ENCODE peak calls at places on chromosome X, in nine cellular contexts. T is K562, M is HCT116, O is upper lobe of left lung, P is spleen, C is ovary, Z is esophagus squamous epithelium, X is adrenal gland, D is stomach. B is an unnamed sample.

GRCh38 chrX:15143050-15143824 is 126.6 kb downstream of the ASB9 start:
- DNase-seq in P (peak), Z (no peak), T (peak), C (peak), O (no peak), X (peak), D (peak), M (peak), B (peak)

GRCh38 chrX:103453655-103454054 is 65.6 kb downstream of the RAB40A start:
- DNase-seq in P (no peak), O (no peak), C (no peak), X (no peak), T (no peak), D (no peak), M (no peak), Z (no peak), B (no peak)

GRCh38 chrX:114959729-114960128 is 57.7 kb downstream of the IL13RA2 start:
- DNase-seq in D (no peak), X (no peak), P (no peak), T (no peak), O (no peak), Z (no peak), C (no peak), M (no peak), B (no peak)

GRCh38 chrX:120269379-120270035 is 18.9 kb downstream of the ZBTB33 start:
- DNase-seq in C (no peak), O (no peak), X (no peak), D (no peak), T (no peak), Z (no peak), M (no peak), P (no peak), B (no peak)

GRCh38 chrX:108224727-108225455 is 133.3 kb downstream of the ATG4A start:
- DNase-seq in Z (no peak), T (peak), M (peak), X (no peak), O (no peak), C (no peak), D (no peak), P (no peak), B (no peak)

GRCh38 chrX:139204576-139204902 is 326.0 kb upstream of the F9 start:
- DNase-seq in O (no peak), T (no peak), P (no peak), Z (no peak), X (no peak), D (no peak), C (no peak), M (no peak), B (no peak)

GRCh38 chrX:17535229-17535628 is 160.2 kb downstream of the NHS start:
- DNase-seq in D (peak), M (peak), P (no peak), X (no peak), C (no peak), T (peak), O (no peak), Z (no peak), B (no peak)

GRCh38 chrX:30309139-30309571 is at the start of gene NR0B1:
- DNase-seq in X (peak), O (peak), D (no peak), M (no peak), Z (no peak), P (peak), T (no peak), C (peak), B (peak)

GRCh38 chrX:68432648-68433047 is 647 bp downstream of the OPHN1 start:
- DNase-seq in X (no peak), O (no peak), P (no peak), D (no peak), M (no peak), C (no peak), Z (no peak), T (peak), B (no peak)

GRCh38 chrX:68431836-68432235 is 1.5 kb downstream of the OPHN1 start:
- DNase-seq in C (no peak), X (no peak), Z (no peak), D (no peak), P (no peak), T (no peak), O (no peak), M (no peak), B (no peak)

GRCh38 chrX:68429216-68429615 is 4.1 kb downstream of the OPHN1 start:
- DNase-seq in P (no peak), X (no peak), M (no peak), C (no peak), Z (no peak), T (no peak), O (no peak), D (no peak), B (no peak)

GRCh38 chrX:68433981-68434299 is 645 bp upstream of the OPHN1 start:
- DNase-seq in T (no peak), D (no peak), O (no peak), C (no peak), P (no peak), X (no peak), M (no peak), Z (no peak), B (no peak)

GRCh38 chrX:68433155-68433980 is at the start of gene OPHN1:
- DNase-seq in C (peak), P (peak), T (peak), X (peak), M (peak), Z (no peak), D (peak), O (peak), B (peak)
- TF ChIP-seq POLR2A in C (no peak), P (no peak), T (peak), X (peak), M (no peak), Z (peak), D (no peak), O (peak), B (peak)

GRCh38 chrX:153932220-153932915 is 2.5 kb downstream of the NAA10 start:
- DNase-seq in Z (no peak), P (peak), C (no peak), D (no peak), T (no peak), X (no peak), O (no peak), M (no peak), B (no peak)

GRCh38 chrX:153935326-153935851 is 552 bp upstream of the NAA10 start:
- DNase-seq in D (no peak), T (no peak), Z (no peak), P (no peak), O (no peak), M (no peak), X (no peak), C (no peak), B (no peak)

GRCh38 chrX:153937056-153937455 is 2.2 kb upstream of the NAA10 start:
- DNase-seq in M (no peak), X (no peak), Z (no peak), T (no peak), O (no peak), C (no peak), D (no peak), P (no peak), B (no peak)

GRCh38 chrX:153933751-153934472 is 925 bp downstream of the NAA10 start:
- DNase-seq in C (no peak), O (no peak), M (no peak), P (no peak), T (no peak), D (no peak), X (no peak), Z (no peak), B (no peak)

DNA sequence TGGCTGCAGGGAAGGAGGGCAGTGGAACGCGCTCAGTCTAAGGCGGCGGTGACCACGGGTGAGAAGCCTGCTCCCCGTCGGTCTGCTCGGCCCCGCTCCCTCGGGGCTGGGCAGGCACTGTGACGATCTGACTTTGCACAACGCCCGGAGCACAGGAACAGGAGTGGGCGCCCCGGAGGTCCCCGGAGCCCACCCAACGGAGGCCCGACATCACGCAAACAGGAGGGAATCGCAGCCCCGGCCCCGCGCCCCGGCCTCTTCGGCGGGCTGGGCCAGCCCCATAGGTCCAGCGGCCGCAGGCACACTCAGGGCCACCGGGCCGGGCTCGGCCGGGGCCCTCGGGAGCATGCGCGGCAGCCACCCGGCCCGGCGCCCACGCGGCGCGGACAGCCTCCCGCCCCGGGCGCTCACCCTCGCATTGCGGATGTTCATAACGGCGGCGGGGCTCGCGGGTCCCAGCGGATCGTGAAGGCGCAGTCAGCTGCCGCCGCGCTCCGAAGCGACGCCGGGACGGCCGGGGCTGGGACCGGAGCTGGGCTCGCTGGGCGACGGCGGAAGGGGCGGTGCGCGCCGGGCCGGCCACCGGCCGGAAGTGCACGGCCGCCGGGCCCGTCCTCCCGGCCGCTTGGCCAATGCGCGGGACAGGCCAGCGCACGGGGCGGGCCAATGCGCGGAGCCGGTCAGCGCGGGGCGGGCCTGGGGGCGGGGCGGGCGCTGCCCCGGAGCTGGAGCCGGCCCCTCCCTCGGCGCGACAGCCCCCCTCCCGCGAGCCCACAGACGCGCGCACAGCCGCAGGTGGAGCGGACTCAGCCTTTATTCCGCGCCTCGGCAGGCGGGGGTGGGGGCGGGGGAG is at the start of gene NAA10:
- DNase-seq in M (no peak), P (peak), D (peak), O (peak), C (peak), X (peak), Z (no peak), T (peak), B (peak)
- TF ChIP-seq POLR2A in M (no peak), P (peak), D (no peak), O (peak), C (no peak), X (peak), Z (peak), T (no peak), B (peak)

GRCh38 chrX:64205441-64205734 is at the start of gene AMER1:
- DNase-seq in M (no peak), T (no peak), C (no peak), O (no peak), X (no peak), Z (no peak), P (no peak), D (no peak), B (no peak)
- TF ChIP-seq POLR2A in M (no peak), T (no peak), C (no peak), O (no peak), X (no peak), Z (no peak), P (no peak), D (no peak), B (no peak)

GRCh38 chrX:111010151-111010550 is 85.8 kb upstream of the PAK3 start:
- DNase-seq in D (no peak), M (no peak), T (no peak), C (no peak), X (no peak), O (no peak), P (no peak), Z (no peak), B (no peak)
- TF ChIP-seq POLR2A in D (no peak), M (no peak), T (no peak), C (no peak), X (no peak), O (no peak), P (no peak), Z (no peak), B (no peak)

DNA sequence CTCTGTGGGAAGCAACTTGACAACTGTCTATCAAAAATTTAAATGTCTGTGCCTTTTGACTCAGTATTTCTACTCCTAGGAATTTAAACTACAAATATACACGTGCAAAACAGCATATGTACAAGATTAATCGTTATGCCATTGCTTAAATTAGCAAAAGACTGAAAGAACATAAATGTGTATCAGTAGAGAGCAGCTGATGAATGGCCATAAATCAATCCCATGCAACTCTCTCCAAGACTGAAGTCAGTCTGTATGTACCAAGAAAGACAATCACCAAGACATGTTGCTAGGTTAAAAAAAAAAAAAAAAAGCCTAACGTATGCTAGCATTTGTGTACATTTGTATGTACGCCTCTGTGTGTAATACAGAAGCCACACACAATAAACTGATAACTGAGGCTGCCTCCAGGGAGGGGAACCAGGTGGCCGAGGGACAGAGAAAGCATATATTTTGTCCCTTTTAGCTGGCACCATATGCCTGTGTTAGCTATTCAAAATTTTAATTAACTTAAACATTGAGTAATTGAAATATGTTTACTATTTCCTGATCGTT is 130.7 kb downstream of the SH3KBP1 start:
- DNase-seq in Z (no peak), T (no peak), O (no peak), C (no peak), D (no peak), M (no peak), P (no peak), X (no peak), B (no peak)
- TF ChIP-seq POLR2A in Z (no peak), T (no peak), O (no peak), C (no peak), D (no peak), M (no peak), P (no peak), X (no peak), B (no peak)